ENCODE peak calls at places on chromosomes 3 and 15, in nine cellular contexts. V is ovary, A is fibroblast of lung, T is choroid plexus epithelial cell, R is GM12878, L is NB4, K is left ventricle myocardium inferior, E is HFF-Myc, D is fibroblast of villous mesenchyme. U is an unnamed sample.
A peak's percentile ranks its signal among the peaks of the same experiment; 100 is the strongest.

GRCh38 chr3:43389388-43390254 is 103.3 kb downstream of the SNRK start:
- DNase-seq in V (no peak), A (peak; percentile 72), T (peak; percentile 79), R (peak; percentile 19), L (peak; percentile 66), K (no peak), E (no peak), D (peak; percentile 77), U (no peak)

GRCh38 chr15:93331545-93332117 is 242.6 kb upstream of the RGMA start:
- DNase-seq in V (peak; percentile 18), A (no peak), T (no peak), R (no peak), L (no peak), K (no peak), E (no peak), D (no peak), U (no peak)

GRCh38 chr15:85620321-85621044 is 174.2 kb downstream of the KLHL25 start:
- DNase-seq in V (no peak), A (peak; percentile 83), T (peak; percentile 61), R (no peak), L (no peak), K (no peak), E (no peak), D (peak; percentile 81), U (peak; percentile 90)

GRCh38 chr3:105752791-105753415 is 115.9 kb downstream of the CBLB start:
- DNase-seq in V (no peak), A (peak; percentile 69), T (peak; percentile 70), R (no peak), L (no peak), K (no peak), E (no peak), D (peak; percentile 38), U (no peak)

GRCh38 chr15:93033434-93034045 is 55.5 kb downstream of the RGMA start:
- DNase-seq in V (no peak), A (no peak), T (no peak), R (no peak), L (no peak), K (no peak), E (no peak), D (no peak), U (no peak)

GRCh38 chr3:131031660-131032059 is 5.0 kb downstream of the NEK11 start:
- DNase-seq in V (no peak), A (peak; percentile 18), T (no peak), R (no peak), L (no peak), K (no peak), E (peak; percentile 51), D (no peak), U (peak; percentile 75)

GRCh38 chr15:83739629-83740028 is 85.7 kb downstream of the ADAMTSL3 start:
- DNase-seq in V (no peak), A (no peak), T (no peak), R (no peak), L (no peak), K (no peak), E (no peak), D (no peak), U (no peak)

GRCh38 chr3:175748087-175748732 is 889.1 kb downstream of the NAALADL2 start:
- DNase-seq in V (no peak), A (peak; percentile 48), T (peak; percentile 13), R (no peak), L (no peak), K (no peak), E (no peak), D (no peak), U (no peak)

GRCh38 chr3:126622694-126623093 is 32.2 kb downstream of the TXNRD3 start:
- DNase-seq in V (no peak), A (no peak), T (no peak), R (no peak), L (no peak), K (no peak), E (no peak), D (no peak), U (no peak)

GRCh38 chr3:185651971-185652370 is 65.9 kb downstream of the SENP2 start:
- DNase-seq in V (no peak), A (no peak), T (no peak), R (no peak), L (no peak), K (no peak), E (no peak), D (no peak), U (no peak)

GRCh38 chr15:93028632-93029612 is 60.1 kb downstream of the RGMA start:
- DNase-seq in V (peak; percentile 71), A (peak; percentile 92), T (peak; percentile 81), R (no peak), L (peak; percentile 75), K (peak; percentile 84), E (no peak), D (peak; percentile 88), U (peak; percentile 98)

GRCh38 chr15:87610366-87610765 is 646.2 kb downstream of the NTRK3 start:
- DNase-seq in V (no peak), A (peak; percentile 87), T (peak; percentile 66), R (no peak), L (no peak), K (no peak), E (no peak), D (peak; percentile 77), U (no peak)

GRCh38 chr3:123084738-123085237 is 18.0 kb downstream of the PDIA5 start:
- DNase-seq in V (no peak), A (peak; percentile 42), T (peak; percentile 37), R (no peak), L (peak; percentile 30), K (no peak), E (no peak), D (peak; percentile 90), U (no peak)

GRCh38 chr15:68992696-68993095 is 21.8 kb upstream of the NOX5 start:
- DNase-seq in V (no peak), A (no peak), T (no peak), R (no peak), L (no peak), K (no peak), E (no peak), D (no peak), U (no peak)

GRCh38 chr3:130728037-130728436 is 18.6 kb downstream of the PIK3R4 start:
- DNase-seq in V (no peak), A (no peak), T (no peak), R (no peak), L (no peak), K (no peak), E (no peak), D (no peak), U (no peak)

GRCh38 chr3:107106316-107106715 is 270.9 kb upstream of the CCDC54 start:
- DNase-seq in V (no peak), A (peak; percentile 78), T (peak; percentile 60), R (no peak), L (no peak), K (no peak), E (no peak), D (peak; percentile 10), U (no peak)

GRCh38 chr15:41577863-41578735 is 19.1 kb downstream of the TYRO3 start:
- DNase-seq in V (no peak), A (no peak), T (no peak), R (no peak), L (no peak), K (no peak), E (no peak), D (no peak), U (no peak)

GRCh38 chr15:91281991-91282390 is 181.9 kb downstream of the SV2B start:
- DNase-seq in V (no peak), A (no peak), T (no peak), R (no peak), L (no peak), K (no peak), E (no peak), D (no peak), U (peak; percentile 3)
- H3K4me3 ChIP-seq in V (no peak overlapping the region), A (no peak overlapping the region), T (no peak overlapping the region), R (no peak overlapping the region), L (no peak overlapping the region), K (no peak overlapping the region), E (no peak overlapping the region), D (no peak overlapping the region), U (no peak overlapping the region)

GRCh38 chr3:101072299-101072698 is 79.1 kb upstream of the ABI3BP start:
- DNase-seq in V (no peak), A (peak; percentile 48), T (peak; percentile 49), R (no peak), L (no peak), K (no peak), E (no peak), D (no peak), U (no peak)
- TF ChIP-seq CTCF in V (no peak), A (no peak), T (no peak), R (no peak), L (no peak), K (no peak), E (no peak), D (no peak), U (no peak)

GRCh38 chr15:76058714-76059319 is 968 bp upstream of the TMEM266 start:
- DNase-seq in V (no peak), A (peak; percentile 3), T (peak; percentile 23), R (peak; percentile 19), L (peak; percentile 75), K (no peak), E (no peak), D (peak; percentile 8), U (no peak)

GRCh38 chr15:76057332-76058000 is 2.3 kb upstream of the TMEM266 start:
- DNase-seq in V (no peak), A (peak; percentile 21), T (peak; percentile 60), R (no peak), L (peak; percentile 78), K (no peak), E (peak; percentile 14), D (peak; percentile 49), U (peak; percentile 34)

GRCh38 chr15:76061700-76062099 is 1.9 kb downstream of the TMEM266 start:
- DNase-seq in V (no peak), A (no peak), T (no peak), R (no peak), L (no peak), K (no peak), E (no peak), D (no peak), U (no peak)

GRCh38 chr15:76060098-76060989 is 559 bp downstream of the TMEM266 start:
- DNase-seq in V (no peak), A (no peak), T (no peak), R (peak; percentile 34), L (peak; percentile 51), K (no peak), E (no peak), D (no peak), U (no peak)

GRCh38 chr15:76059320-76060097 is at the start of gene TMEM266:
- DNase-seq in V (peak; percentile 13), A (peak; percentile 26), T (peak; percentile 8), R (no peak), L (peak; percentile 69), K (peak; percentile 39), E (no peak), D (peak; percentile 13), U (no peak)
- H3K4me3 ChIP-seq in V (peak within 1 kb of the TSS; percentile 53), A (peak within 1 kb of the TSS; percentile 42), T (peak within 1 kb of the TSS; percentile 58), R (peak within 1 kb of the TSS; percentile 73), L (peak within 1 kb of the TSS; percentile 66), K (peak within 1 kb of the TSS; percentile 72), E (peak within 1 kb of the TSS; percentile 40), D (peak within 1 kb of the TSS; percentile 63), U (peak within 1 kb of the TSS; percentile 57)

DNA sequence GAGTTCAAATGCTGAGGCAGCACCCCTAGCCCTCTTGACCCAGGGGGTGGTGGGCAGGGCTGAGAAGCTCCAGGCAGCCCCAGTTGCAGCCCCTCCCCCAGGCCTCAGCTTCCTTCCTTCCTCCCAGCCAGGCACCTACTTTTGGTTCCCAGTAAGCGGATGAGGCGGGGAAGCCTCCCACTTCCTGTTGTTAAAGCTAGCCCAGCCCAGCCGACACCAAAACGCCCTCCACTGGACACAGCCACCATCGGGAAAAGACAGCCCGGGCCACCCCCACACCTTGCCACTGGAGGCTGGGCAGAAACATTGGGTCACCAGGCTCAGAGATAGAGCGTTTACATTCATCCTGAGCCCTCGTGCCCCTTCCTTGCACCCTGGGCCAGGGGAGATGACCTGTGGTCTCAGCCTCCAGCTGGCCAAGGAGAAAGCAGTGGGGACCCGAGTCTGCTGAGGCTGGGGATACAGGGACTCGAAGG is 3.5 kb downstream of the DUSP7 start:
- DNase-seq in V (peak; percentile 73), A (peak; percentile 79), T (peak; percentile 78), R (peak; percentile 36), L (peak; percentile 94), K (peak; percentile 92), E (no peak), D (peak; percentile 88), U (peak; percentile 80)
- TF ChIP-seq CTCF in V (peak; percentile 12), A (peak; percentile 54), T (peak; percentile 60), R (no peak), L (peak; percentile 37), K (peak; percentile 67), E (peak; percentile 54), D (peak; percentile 58), U (peak; percentile 58)